ENCODE peak calls at places on chromosomes 2 and 18, in eight cellular contexts. Q is stimulated activated CD4-positive, alpha-beta T cell treated with anti-CD3 and anti-CD28 coated beads, Interleukin-1b, Interleukin-23, amount 100 ng/mL, for 24 hours; C is spleen; N is cerebellum; K is ecto neural progenitor cell; R is RPMI7951; V is HTR-8/SVneo; P is GM23248. G is an unnamed sample.
A peak's percentile ranks its signal among the peaks of the same experiment; 100 is the strongest.

GRCh38 chr2:227719637-227720036 is 1.8 kb upstream of the SLC19A3 start:
- DNase-seq in Q (no peak), R (no peak), K (no peak), P (no peak), V (no peak), C (no peak), N (no peak), G (no peak)

GRCh38 chr2:203498161-203498560 is 36.9 kb downstream of the RAPH1 start:
- DNase-seq in P (peak; percentile 83), Q (no peak), C (no peak), V (peak; percentile 60), K (no peak), R (peak; percentile 77), N (no peak), G (no peak)

GRCh38 chr18:63157293-63158011 is 162.1 kb downstream of the BCL2 start:
- DNase-seq in P (no peak), N (no peak), Q (no peak), R (no peak), K (no peak), C (no peak), V (no peak), G (no peak)

GRCh38 chr2:102262218-102263129 is 48.9 kb upstream of the IL1RL1 start:
- DNase-seq in P (no peak), N (no peak), V (no peak), K (no peak), R (no peak), C (no peak), Q (no peak), G (no peak)

GRCh38 chr2:207772081-207772843 is 2.6 kb upstream of the FZD5 start:
- DNase-seq in N (no peak), R (peak; percentile 40), K (no peak), V (no peak), P (peak; percentile 29), Q (no peak), C (no peak), G (peak; percentile 71)

GRCh38 chr2:66030553-66030952 is 404.4 kb upstream of the MEIS1 start:
- DNase-seq in V (no peak), P (peak; percentile 8), R (no peak), K (no peak), N (no peak), Q (no peak), C (no peak), G (no peak)

GRCh38 chr2:166042356-166042755 is 85.5 kb downstream of the SCN1A start:
- DNase-seq in K (no peak), R (no peak), N (no peak), C (no peak), Q (no peak), V (no peak), P (peak; percentile 25), G (no peak)

GRCh38 chr2:7467782-7468447 is 550.7 kb downstream of the RNF144A start:
- DNase-seq in N (no peak), R (no peak), K (no peak), Q (no peak), P (no peak), C (no peak), V (no peak), G (no peak)

GRCh38 chr2:194203898-194204297 is 1453.1 kb upstream of the SLC39A10 start:
- DNase-seq in C (no peak), P (peak; percentile 7), V (no peak), R (peak; percentile 49), N (no peak), Q (no peak), K (no peak), G (no peak)

GRCh38 chr2:129798626-129799025 is 180.8 kb upstream of the RAB6C start:
- DNase-seq in V (no peak), R (no peak), C (peak; percentile 71), P (no peak), N (no peak), K (no peak), Q (no peak), G (no peak)

GRCh38 chr2:109438146-109438545 is 175.6 kb downstream of the SEPTIN10 start:
- DNase-seq in K (no peak), C (no peak), N (no peak), V (no peak), Q (no peak), R (no peak), P (no peak), G (no peak)

GRCh38 chr2:233934524-233934923 is 17.4 kb downstream of the TRPM8 start:
- DNase-seq in V (no peak), P (no peak), N (no peak), R (peak; percentile 60), C (no peak), Q (no peak), K (no peak), G (peak; percentile 59)

GRCh38 chr2:111975053-111975552 is 76.7 kb downstream of the MERTK start:
- DNase-seq in Q (no peak), R (peak; percentile 97), N (no peak), C (no peak), V (peak; percentile 63), P (peak; percentile 90), K (no peak), G (no peak)